ENCODE peak calls at places on chromosomes 2 and 18, in six cellular contexts. One of them, this sample, is unnamed.

GRCh38 chr2:231810905-231811304 is 24.7 kb downstream of the COPS7B start:
- DNase-seq in M059J: peak
- DNase-seq in mesothelial cell of epicardium: no peak
- DNase-seq in pancreas: no peak
- DNase-seq in endodermal cell: peak
- DNase-seq in GM19239: no peak
- DNase-seq in this sample: peak

GRCh38 chr18:22467760-22468553 is 50.2 kb upstream of the CTAGE1 start:
- DNase-seq in M059J: peak
- DNase-seq in mesothelial cell of epicardium: no peak
- DNase-seq in pancreas: no peak
- DNase-seq in endodermal cell: no peak
- DNase-seq in GM19239: no peak
- DNase-seq in this sample: no peak

GRCh38 chr2:190447766-190448165 is 39.6 kb downstream of the MFSD6 start:
- DNase-seq in M059J: no peak
- DNase-seq in mesothelial cell of epicardium: no peak
- DNase-seq in pancreas: no peak
- DNase-seq in endodermal cell: no peak
- DNase-seq in GM19239: no peak
- DNase-seq in this sample: no peak

GRCh38 chr2:159807183-159808037 is 9.4 kb upstream of the CD302 start:
- DNase-seq in M059J: peak
- DNase-seq in mesothelial cell of epicardium: no peak
- DNase-seq in pancreas: no peak
- DNase-seq in endodermal cell: peak
- DNase-seq in GM19239: no peak
- DNase-seq in this sample: peak

GRCh38 chr2:161139098-161139987 is 20.9 kb upstream of the TANK start:
- DNase-seq in M059J: peak
- DNase-seq in mesothelial cell of epicardium: no peak
- DNase-seq in pancreas: no peak
- DNase-seq in endodermal cell: no peak
- DNase-seq in GM19239: no peak
- DNase-seq in this sample: no peak

GRCh38 chr2:163155279-163155883 is 316.8 kb upstream of the KCNH7 start:
- DNase-seq in M059J: peak
- DNase-seq in mesothelial cell of epicardium: no peak
- DNase-seq in pancreas: no peak
- DNase-seq in endodermal cell: no peak
- DNase-seq in GM19239: no peak
- DNase-seq in this sample: peak

GRCh38 chr2:162022290-162022945 is 51.6 kb downstream of the DPP4 start:
- DNase-seq in M059J: peak
- DNase-seq in mesothelial cell of epicardium: no peak
- DNase-seq in pancreas: no peak
- DNase-seq in endodermal cell: no peak
- DNase-seq in GM19239: no peak
- DNase-seq in this sample: no peak

GRCh38 chr18:44592639-44593038 is 88.0 kb upstream of the SETBP1 start:
- DNase-seq in M059J: peak
- DNase-seq in mesothelial cell of epicardium: no peak
- DNase-seq in pancreas: no peak
- DNase-seq in endodermal cell: no peak
- DNase-seq in GM19239: no peak
- DNase-seq in this sample: no peak

GRCh38 chr2:236241181-236242056 is 22.8 kb downstream of the ASB18 start:
- DNase-seq in M059J: peak
- DNase-seq in mesothelial cell of epicardium: no peak
- DNase-seq in pancreas: no peak
- DNase-seq in endodermal cell: peak
- DNase-seq in GM19239: no peak
- DNase-seq in this sample: no peak

GRCh38 chr2:215372968-215373649 is 61.2 kb downstream of the ATIC start:
- DNase-seq in M059J: no peak
- DNase-seq in mesothelial cell of epicardium: no peak
- DNase-seq in pancreas: no peak
- DNase-seq in endodermal cell: no peak
- DNase-seq in GM19239: no peak
- DNase-seq in this sample: no peak

GRCh38 chr18:50757358-50757757 is 62.5 kb downstream of the MRO start:
- DNase-seq in M059J: no peak
- DNase-seq in mesothelial cell of epicardium: no peak
- DNase-seq in pancreas: no peak
- DNase-seq in endodermal cell: peak
- DNase-seq in GM19239: no peak
- DNase-seq in this sample: no peak

GRCh38 chr2:59754336-59754735 is 799.1 kb downstream of the BCL11A start:
- DNase-seq in M059J: no peak
- DNase-seq in mesothelial cell of epicardium: no peak
- DNase-seq in pancreas: no peak
- DNase-seq in endodermal cell: peak
- DNase-seq in GM19239: no peak
- DNase-seq in this sample: peak

GRCh38 chr2:177353084-177353483 is 39.5 kb upstream of the AGPS start:
- DNase-seq in M059J: no peak
- DNase-seq in mesothelial cell of epicardium: no peak
- DNase-seq in pancreas: no peak
- DNase-seq in endodermal cell: no peak
- DNase-seq in GM19239: no peak
- DNase-seq in this sample: no peak

GRCh38 chr2:158845869-158846268 is 50.8 kb downstream of the DAPL1 start:
- DNase-seq in M059J: no peak
- DNase-seq in mesothelial cell of epicardium: no peak
- DNase-seq in pancreas: no peak
- DNase-seq in endodermal cell: no peak
- DNase-seq in GM19239: no peak
- DNase-seq in this sample: peak

GRCh38 chr2:29629495-29629894 is 291.9 kb downstream of the ALK start:
- DNase-seq in M059J: no peak
- DNase-seq in mesothelial cell of epicardium: no peak
- DNase-seq in pancreas: no peak
- DNase-seq in endodermal cell: no peak
- DNase-seq in GM19239: no peak
- DNase-seq in this sample: no peak

GRCh38 chr2:127596311-127597045 is 49.5 kb upstream of the GPR17 start:
- DNase-seq in M059J: no peak
- DNase-seq in mesothelial cell of epicardium: peak
- DNase-seq in pancreas: peak
- DNase-seq in endodermal cell: peak
- DNase-seq in GM19239: no peak
- DNase-seq in this sample: no peak

GRCh38 chr2:77604953-77605947 is 83.1 kb upstream of the LRRTM4 start:
- DNase-seq in M059J: no peak
- DNase-seq in mesothelial cell of epicardium: no peak
- DNase-seq in pancreas: no peak
- DNase-seq in endodermal cell: no peak
- DNase-seq in GM19239: no peak
- DNase-seq in this sample: no peak

GRCh38 chr2:54979645-54980044 is 70.6 kb downstream of the RTN4 start:
- DNase-seq in M059J: no peak
- DNase-seq in mesothelial cell of epicardium: no peak
- DNase-seq in pancreas: no peak
- DNase-seq in endodermal cell: no peak
- DNase-seq in GM19239: no peak
- DNase-seq in this sample: peak

GRCh38 chr2:74290066-74290465 is 53.1 kb downstream of the SLC4A5 start:
- DNase-seq in M059J: no peak
- DNase-seq in mesothelial cell of epicardium: no peak
- DNase-seq in pancreas: no peak
- DNase-seq in endodermal cell: peak
- DNase-seq in GM19239: no peak
- DNase-seq in this sample: peak

GRCh38 chr18:45355944-45356520 is 259.2 kb upstream of the SLC14A2 start:
- DNase-seq in M059J: no peak
- DNase-seq in mesothelial cell of epicardium: no peak
- DNase-seq in pancreas: no peak
- DNase-seq in endodermal cell: no peak
- DNase-seq in GM19239: no peak
- DNase-seq in this sample: peak

GRCh38 chr2:235300368-235301201 is 193.3 kb upstream of the AGAP1 start:
- DNase-seq in M059J: peak
- DNase-seq in mesothelial cell of epicardium: no peak
- DNase-seq in pancreas: no peak
- DNase-seq in endodermal cell: no peak
- DNase-seq in GM19239: no peak
- DNase-seq in this sample: no peak

GRCh38 chr2:157874997-157875719 is 972 bp downstream of the ACVR1 start:
- DNase-seq in M059J: peak
- DNase-seq in mesothelial cell of epicardium: peak
- DNase-seq in pancreas: peak
- DNase-seq in endodermal cell: peak
- DNase-seq in GM19239: no peak
- DNase-seq in this sample: peak

GRCh38 chr2:55056024-55056521 is 5.8 kb upstream of the RTN4 start:
- DNase-seq in M059J: peak
- DNase-seq in mesothelial cell of epicardium: no peak
- DNase-seq in pancreas: no peak
- DNase-seq in endodermal cell: no peak
- DNase-seq in GM19239: no peak
- DNase-seq in this sample: peak

GRCh38 chr2:134233733-134234135 is 20.1 kb upstream of the MGAT5 start:
- DNase-seq in M059J: no peak
- DNase-seq in mesothelial cell of epicardium: no peak
- DNase-seq in pancreas: no peak
- DNase-seq in endodermal cell: no peak
- DNase-seq in GM19239: no peak
- DNase-seq in this sample: no peak

GRCh38 chr2:143132360-143132759 is 3.1 kb downstream of the ARHGAP15 start:
- DNase-seq in M059J: no peak
- DNase-seq in mesothelial cell of epicardium: no peak
- DNase-seq in pancreas: no peak
- DNase-seq in endodermal cell: no peak
- DNase-seq in GM19239: no peak
- DNase-seq in this sample: peak

GRCh38 chr2:20617892-20618467 is 32.9 kb downstream of the HS1BP3 start:
- DNase-seq in M059J: peak
- DNase-seq in mesothelial cell of epicardium: peak
- DNase-seq in pancreas: peak
- DNase-seq in endodermal cell: peak
- DNase-seq in GM19239: no peak
- DNase-seq in this sample: no peak

GRCh38 chr18:34738173-34738894 is 28.2 kb downstream of the DTNA start:
- DNase-seq in M059J: peak
- DNase-seq in mesothelial cell of epicardium: peak
- DNase-seq in pancreas: no peak
- DNase-seq in endodermal cell: no peak
- DNase-seq in GM19239: no peak
- DNase-seq in this sample: peak

GRCh38 chr2:142254057-142254456 is 123.2 kb upstream of the LRP1B start:
- DNase-seq in M059J: no peak
- DNase-seq in mesothelial cell of epicardium: no peak
- DNase-seq in pancreas: no peak
- DNase-seq in endodermal cell: no peak
- DNase-seq in GM19239: no peak
- DNase-seq in this sample: no peak

GRCh38 chr2:47767497-47767844 is 15.5 kb upstream of the MSH6 start:
- DNase-seq in M059J: no peak
- DNase-seq in mesothelial cell of epicardium: no peak
- DNase-seq in pancreas: no peak
- DNase-seq in endodermal cell: no peak
- DNase-seq in GM19239: no peak
- DNase-seq in this sample: no peak

This sample was measured in mesendoderm.